ENCODE peak calls at places on chromosomes 1 and 21, in ten cellular contexts. L is T-helper 2 cell; Z is K562; A is body of pancreas; K is GM06990; B is NCI-H2029 treated with DMSO at 0.1 percent for 48 hours; Q is IMR-90; D is PC-9; C is stimulated activated CD4-positive, alpha-beta T cell treated with anti-CD3 and anti-CD28 coated beads, Interleukin-4, amount 100 ng/mL, for 48 hours; G is Right ventricle myocardium inferior. J is an unnamed sample.

GRCh38 chr1:6181347-6181770 is 1.2 kb upstream of the CHD5 start:
- DNase-seq in L (no peak), Z (no peak), A (no peak), K (no peak), B (no peak), Q (no peak), D (no peak), C (no peak), G (no peak), J (no peak)

GRCh38 chr1:90712153-90712930 is 4.8 kb downstream of the BARHL2 start:
- DNase-seq in L (no peak), Z (no peak), A (no peak), K (no peak), B (no peak), Q (no peak), D (no peak), C (no peak), G (no peak), J (no peak)

GRCh38 chr1:176557543-176558258 is 94.7 kb downstream of the PAPPA2 start:
- DNase-seq in L (no peak), Z (no peak), A (no peak), K (no peak), B (no peak), Q (no peak), D (no peak), C (no peak), G (no peak), J (no peak)

GRCh38 chr1:99645699-99646531 is at the start of gene PALMD:
- DNase-seq in L (no peak), Z (peak), A (peak), K (no peak), B (peak), Q (peak), D (peak), C (no peak), G (peak), J (no peak)

GRCh38 chr1:162823771-162824525 is 33.4 kb downstream of the HSD17B7 start:
- DNase-seq in L (no peak), Z (no peak), A (no peak), K (no peak), B (no peak), Q (no peak), D (no peak), C (no peak), G (no peak), J (no peak)

GRCh38 chr1:101086783-101087182 is 61.2 kb upstream of the DPH5 start:
- DNase-seq in L (no peak), Z (no peak), A (no peak), K (no peak), B (no peak), Q (peak), D (no peak), C (no peak), G (no peak), J (no peak)

GRCh38 chr21:42414928-42415769 is 11.4 kb downstream of the UBASH3A start:
- DNase-seq in L (peak), Z (peak), A (no peak), K (peak), B (no peak), Q (peak), D (peak), C (peak), G (no peak), J (peak)

GRCh38 chr1:117757668-117758067 is 151.8 kb downstream of the TENT5C start:
- DNase-seq in L (no peak), Z (no peak), A (no peak), K (no peak), B (no peak), Q (peak), D (peak), C (no peak), G (no peak), J (no peak)

GRCh38 chr1:181062800-181063428 is 25.6 kb upstream of the IER5 start:
- DNase-seq in L (no peak), Z (no peak), A (no peak), K (peak), B (no peak), Q (peak), D (no peak), C (no peak), G (no peak), J (peak)

GRCh38 chr1:110341146-110341871 is 2.1 kb downstream of the RBM15 start:
- DNase-seq in L (no peak), Z (peak), A (no peak), K (no peak), B (no peak), Q (no peak), D (no peak), C (no peak), G (no peak), J (no peak)

GRCh38 chr1:206907304-206907991 is 10.2 kb downstream of the IL24 start:
- DNase-seq in L (no peak), Z (peak), A (peak), K (no peak), B (no peak), Q (no peak), D (no peak), C (no peak), G (no peak), J (no peak)

GRCh38 chr1:240508201-240508600 is 103.8 kb downstream of the GREM2 start:
- DNase-seq in L (no peak), Z (no peak), A (no peak), K (no peak), B (no peak), Q (peak), D (no peak), C (no peak), G (no peak), J (no peak)

GRCh38 chr21:42091899-42092508 is 20.9 kb downstream of the UMODL1 start:
- DNase-seq in L (no peak), Z (no peak), A (no peak), K (no peak), B (no peak), Q (no peak), D (no peak), C (no peak), G (no peak), J (no peak)

GRCh38 chr21:34889537-34890257 is 159.4 kb downstream of the RUNX1 start:
- DNase-seq in L (peak), Z (peak), A (peak), K (peak), B (no peak), Q (peak), D (peak), C (peak), G (peak), J (peak)